ENCODE peak calls at places on chromosomes 6 and 20, in ten cellular contexts. V is A673; X is germinal center; R is stimulated activated naive CD8-positive, alpha-beta T cell treated with anti-CD3 and anti-CD28 coated beads, Interleukin-15, amount 100 ng/mL, for 72 hours; L is cardiac muscle cell; C is CD8-positive, alpha-beta memory T cell; F is AG04450; S is NT2/D1; I is stimulated activated CD8-positive, alpha-beta memory T cell treated with anti-CD3 and anti-CD28 coated beads, Interleukin-4, amount 100 ng/mL, for 4 hours; N is head of caudate nucleus. K is an unnamed sample.

GRCh38 chr6:148570456-148570855 is 176.4 kb upstream of the UST start:
- DNase-seq in V (no peak), X (no peak), R (no peak), L (no peak), C (no peak), F (no peak), S (no peak), I (no peak), N (no peak), K (no peak)

GRCh38 chr20:37968726-37969401 is 64.4 kb downstream of the TTI1 start:
- DNase-seq in V (peak; percentile 74), X (no peak), R (no peak), L (no peak), C (no peak), F (no peak), S (peak; percentile 57), I (no peak), N (no peak), K (no peak)

GRCh38 chr6:36627801-36628246 is 33.7 kb downstream of the SRSF3 start:
- DNase-seq in V (no peak), X (no peak), R (no peak), L (no peak), C (no peak), F (peak; percentile 76), S (no peak), I (no peak), N (no peak), K (peak; percentile 81)

GRCh38 chr6:53456809-53457208 is 88.1 kb downstream of the GCLC start:
- DNase-seq in V (no peak), X (no peak), R (no peak), L (no peak), C (no peak), F (no peak), S (no peak), I (no peak), N (no peak), K (no peak)

GRCh38 chr20:35952480-35953410 is 1.6 kb downstream of the SCAND1 start:
- DNase-seq in V (no peak), X (no peak), R (no peak), L (peak; percentile 38), C (peak; percentile 2), F (peak; percentile 23), S (no peak), I (no peak), N (no peak), K (peak; percentile 34)

GRCh38 chr20:59828478-59829414 is 104.7 kb downstream of the SYCP2 start:
- DNase-seq in V (no peak), X (no peak), R (no peak), L (no peak), C (no peak), F (no peak), S (no peak), I (no peak), N (no peak), K (no peak)

GRCh38 chr6:162124710-162125435 is 602.7 kb downstream of the PRKN start:
- DNase-seq in V (no peak), X (no peak), R (no peak), L (no peak), C (no peak), F (no peak), S (no peak), I (no peak), N (no peak), K (no peak)

GRCh38 chr20:58308290-58308679 is 1.2 kb upstream of the RAB22A start:
- DNase-seq in V (no peak), X (no peak), R (peak; percentile 16), L (no peak), C (peak; percentile 30), F (no peak), S (no peak), I (no peak), N (no peak), K (no peak)

GRCh38 chr20:43786885-43787284 is 60.1 kb upstream of the GTSF1L start:
- DNase-seq in V (no peak), X (no peak), R (no peak), L (no peak), C (no peak), F (no peak), S (no peak), I (no peak), N (no peak), K (no peak)

GRCh38 chr6:165055231-165055630 is 254.2 kb downstream of the C6orf118 start:
- DNase-seq in V (peak; percentile 49), X (no peak), R (no peak), L (no peak), C (no peak), F (no peak), S (no peak), I (no peak), N (peak; percentile 23), K (no peak)

GRCh38 chr6:89724981-89725380 is 86.4 kb upstream of the LYRM2 start:
- DNase-seq in V (no peak), X (no peak), R (no peak), L (no peak), C (no peak), F (no peak), S (no peak), I (no peak), N (no peak), K (no peak)

GRCh38 chr20:1964659-1965405 is 29.0 kb downstream of the PDYN start:
- DNase-seq in V (no peak), X (no peak), R (no peak), L (no peak), C (no peak), F (no peak), S (peak; percentile 64), I (no peak), N (no peak), K (no peak)

GRCh38 chr6:44667668-44668390 is 280.3 kb downstream of the CDC5L start:
- DNase-seq in V (no peak), X (no peak), R (no peak), L (peak; percentile 44), C (no peak), F (no peak), S (no peak), I (no peak), N (no peak), K (peak; percentile 37)

GRCh38 chr6:61586934-61587537 is 699.0 kb downstream of the KHDRBS2 start:
- DNase-seq in V (no peak), X (no peak), R (no peak), L (peak; percentile 13), C (no peak), F (no peak), S (no peak), I (no peak), N (peak; percentile 38), K (no peak)